ENCODE peak calls at places on chromosomes 13 and 19, in six cellular contexts. N, H, X, E, K and I are unnamed samples.

GRCh38 chr13:34155931-34156607 is 338.1 kb downstream of the RFC3 start:
- DNase-seq in N (peak), H (no peak), X (no peak), E (no peak), K (no peak), I (no peak)

GRCh38 chr13:24254151-24254810 is 55.1 kb upstream of the C1QTNF9 start:
- DNase-seq in N (no peak), H (no peak), X (no peak), E (no peak), K (peak), I (no peak)

GRCh38 chr19:1287622-1288527 is 2.2 kb downstream of the EFNA2 start:
- DNase-seq in N (no peak), H (no peak), X (no peak), E (no peak), K (no peak), I (no peak)

GRCh38 chr19:16012552-16012951 is 63.7 kb upstream of the TPM4 start:
- DNase-seq in N (no peak), H (no peak), X (no peak), E (no peak), K (no peak), I (no peak)

GRCh38 chr13:91399189-91400093 is 1.0 kb downstream of the GPC5 start:
- DNase-seq in N (no peak), H (no peak), X (no peak), E (no peak), K (no peak), I (no peak)

GRCh38 chr19:48842744-48843162 is 6.5 kb upstream of the HSD17B14 start:
- DNase-seq in N (peak), H (peak), X (peak), E (peak), K (no peak), I (no peak)

GRCh38 chr13:44765076-44765475 is 188.9 kb upstream of the TSC22D1 start:
- DNase-seq in N (no peak), H (no peak), X (no peak), E (no peak), K (no peak), I (no peak)

GRCh38 chr19:16661480-16662034 is 618 bp downstream of the TMEM38A start:
- DNase-seq in N (no peak), H (no peak), X (peak), E (no peak), K (no peak), I (no peak)

GRCh38 chr13:95677564-95678386 is 836 bp downstream of the DNAJC3 start:
- DNase-seq in N (no peak), H (no peak), X (no peak), E (no peak), K (no peak), I (no peak)

GRCh38 chr19:58182989-58183821 is at the start of gene ZNF274:
- DNase-seq in N (peak), H (peak), X (peak), E (peak), K (peak), I (peak)

GRCh38 chr19:55648657-55649578 is 906 bp downstream of the CCDC106 start:
- DNase-seq in N (no peak), H (no peak), X (no peak), E (no peak), K (no peak), I (no peak)

GRCh38 chr13:75357576-75358295 is 124.2 kb downstream of the TBC1D4 start:
- DNase-seq in N (peak), H (peak), X (no peak), E (peak), K (no peak), I (peak)

GRCh38 chr13:78382481-78382880 is 220.9 kb downstream of the POU4F1 start:
- DNase-seq in N (no peak), H (no peak), X (no peak), E (no peak), K (no peak), I (no peak)

GRCh38 chr19:40800339-40800996 is 1.5 kb downstream of the EGLN2 start:
- DNase-seq in N (no peak), H (no peak), X (no peak), E (no peak), K (no peak), I (no peak)

GRCh38 chr19:38686530-38686888 is 39.1 kb downstream of the ACTN4 start:
- DNase-seq in N (no peak), H (no peak), X (no peak), E (no peak), K (no peak), I (no peak)

GRCh38 chr13:97945792-97946419 is 7.6 kb upstream of the IPO5 start:
- DNase-seq in N (no peak), H (no peak), X (no peak), E (no peak), K (no peak), I (no peak)

GRCh38 chr13:44955421-44955820 is 33.9 kb downstream of the NUFIP1 start:
- DNase-seq in N (no peak), H (no peak), X (no peak), E (no peak), K (no peak), I (no peak)

GRCh38 chr13:31249140-31249539 is 49.4 kb downstream of the B3GLCT start:
- DNase-seq in N (no peak), H (no peak), X (no peak), E (no peak), K (no peak), I (no peak)

GRCh38 chr13:43991773-43992201 is 112.1 kb downstream of the LACC1 start:
- DNase-seq in N (no peak), H (no peak), X (no peak), E (no peak), K (no peak), I (no peak)

GRCh38 chr19:38841787-38842438 is 7.9 kb downstream of the HNRNPL start:
- DNase-seq in N (no peak), H (no peak), X (no peak), E (no peak), K (no peak), I (no peak)

GRCh38 chr19:40610396-40611064 is 9.4 kb downstream of the LTBP4 start:
- DNase-seq in N (no peak), H (no peak), X (peak), E (no peak), K (no peak), I (no peak)

GRCh38 chr13:100836696-100837095 is 162.1 kb upstream of the TMTC4 start:
- DNase-seq in N (no peak), H (no peak), X (no peak), E (no peak), K (no peak), I (no peak)

GRCh38 chr13:109647046-109647445 is 139.3 kb downstream of the IRS2 start:
- DNase-seq in N (no peak), H (no peak), X (no peak), E (no peak), K (no peak), I (no peak)

GRCh38 chr13:64633948-64634347 is 2596.2 kb downstream of the PCDH9 start:
- DNase-seq in N (no peak), H (no peak), X (no peak), E (no peak), K (no peak), I (no peak)

GRCh38 chr13:112443191-112444000 is 67.2 kb downstream of the SPACA7 start:
- DNase-seq in N (no peak), H (no peak), X (no peak), E (peak), K (no peak), I (no peak)

GRCh38 chr13:36850790-36851438 is 31.9 kb downstream of the RFXAP start:
- DNase-seq in N (no peak), H (no peak), X (no peak), E (peak), K (no peak), I (no peak)

GRCh38 chr19:41310031-41310831 is at the start of gene CCDC97:
- DNase-seq in N (peak), H (peak), X (peak), E (peak), K (peak), I (peak)

GRCh38 chr13:45678282-45678681 is 23.8 kb upstream of the CBY2 start:
- DNase-seq in N (no peak), H (no peak), X (no peak), E (no peak), K (no peak), I (no peak)

GRCh38 chr13:111389621-111390521 is 69.4 kb downstream of the TEX29 start:
- DNase-seq in N (no peak), H (no peak), X (peak), E (no peak), K (no peak), I (no peak)

GRCh38 chr19:17549088-17549740 is 6.2 kb upstream of the COLGALT1 start:
- DNase-seq in N (peak), H (no peak), X (no peak), E (no peak), K (no peak), I (no peak)

GRCh38 chr13:48233886-48234488 is 981 bp downstream of the ITM2B start:
- DNase-seq in N (no peak), H (no peak), X (no peak), E (no peak), K (no peak), I (no peak)

GRCh38 chr19:3358919-3359849 is 7.2 kb upstream of the NFIC start:
- DNase-seq in N (no peak), H (no peak), X (peak), E (no peak), K (no peak), I (peak)

GRCh38 chr13:85148009-85148408 is 651.2 kb downstream of the SLITRK6 start:
- DNase-seq in N (no peak), H (no peak), X (no peak), E (no peak), K (no peak), I (no peak)

GRCh38 chr19:35204799-35205732 is 23.5 kb downstream of the FAM187B start:
- DNase-seq in N (no peak), H (no peak), X (peak), E (no peak), K (no peak), I (no peak)

GRCh38 chr19:38977445-38978314 is 2.1 kb upstream of the FBXO17 start:
- DNase-seq in N (no peak), H (no peak), X (no peak), E (peak), K (no peak), I (no peak)